ENCODE peak calls at places on chromosomes 16 and 17, in seven cellular contexts. O, K, X, U, S, C and B are unnamed samples.

GRCh38 chr17:2041561-2042354 is at the start of gene OVCA2:
- DNase-seq in X (peak), C (peak), U (peak), S (peak), O (peak), K (peak), B (peak)

GRCh38 chr16:55502801-55503366 is 6.0 kb upstream of the LPCAT2 start:
- DNase-seq in C (peak), U (peak), X (no peak), K (peak), S (peak), O (no peak), B (peak)

GRCh38 chr17:72024457-72024856 is 96.4 kb upstream of the SOX9 start:
- DNase-seq in U (no peak), K (no peak), C (no peak), O (no peak), S (no peak), X (no peak), B (no peak)

GRCh38 chr16:89610108-89610453 is 3.4 kb upstream of the DPEP1 start:
- DNase-seq in C (no peak), O (no peak), X (no peak), U (no peak), K (no peak), S (no peak), B (no peak)

GRCh38 chr16:20753727-20754126 is 10.1 kb upstream of the ACSM3 start:
- DNase-seq in S (no peak), C (no peak), K (no peak), O (no peak), U (no peak), X (no peak), B (no peak)

GRCh38 chr17:27631897-27632725 is 1.1 kb downstream of the LGALS9 start:
- DNase-seq in X (no peak), K (no peak), S (no peak), U (peak), C (no peak), O (no peak), B (no peak)

GRCh38 chr17:6654816-6655731 is 3.5 kb downstream of the C17orf100 start:
- DNase-seq in O (no peak), C (no peak), U (peak), X (no peak), S (no peak), K (no peak), B (no peak)

GRCh38 chr17:43803758-43804157 is 23.5 kb downstream of the CFAP97D1 start:
- DNase-seq in X (no peak), S (no peak), K (no peak), U (peak), C (no peak), O (no peak), B (no peak)

GRCh38 chr17:76506408-76507328 is 5.4 kb upstream of the RHBDF2 start:
- DNase-seq in K (peak), X (peak), O (peak), C (peak), U (peak), S (peak), B (peak)

GRCh38 chr17:48382989-48383388 is 47.0 kb downstream of the SKAP1 start:
- DNase-seq in C (no peak), X (no peak), U (no peak), K (no peak), S (no peak), O (no peak), B (no peak)

GRCh38 chr16:2499890-2500633 is 13.7 kb upstream of the ATP6V0C start:
- DNase-seq in X (no peak), K (no peak), O (no peak), S (no peak), U (no peak), C (no peak), B (no peak)

GRCh38 chr17:59547131-59547915 is 18.1 kb upstream of the DHX40 start:
- DNase-seq in S (peak), C (no peak), X (no peak), K (no peak), U (no peak), O (no peak), B (no peak)

GRCh38 chr17:16943541-16944333 is 28.2 kb downstream of the TNFRSF13B start:
- DNase-seq in U (peak), X (no peak), O (no peak), S (no peak), C (no peak), K (no peak), B (peak)

GRCh38 chr17:8922451-8922850 is 43.1 kb downstream of the PIK3R5 start:
- DNase-seq in O (no peak), X (no peak), K (peak), U (no peak), S (no peak), C (peak), B (no peak)

GRCh38 chr17:48215583-48216139 is 108.1 kb downstream of the SNX11 start:
- DNase-seq in O (no peak), X (no peak), U (peak), C (peak), K (peak), S (peak), B (no peak)

GRCh38 chr16:12160249-12160648 is 183.7 kb downstream of the SNX29 start:
- DNase-seq in S (no peak), K (no peak), O (no peak), U (no peak), C (no peak), X (no peak), B (no peak)

GRCh38 chr16:79009911-79010310 is 590.6 kb downstream of the MAF start:
- DNase-seq in C (no peak), O (no peak), X (no peak), K (no peak), U (no peak), S (no peak), B (no peak)

GRCh38 chr17:7001562-7001961 is 5.7 kb downstream of the ALOX12 start:
- DNase-seq in C (no peak), U (no peak), K (peak), O (no peak), X (no peak), S (no peak), B (no peak)

GRCh38 chr17:59643159-59643857 is 23.6 kb downstream of the CLTC start:
- DNase-seq in S (no peak), K (no peak), C (peak), O (no peak), X (no peak), U (peak), B (no peak)

GRCh38 chr17:19546289-19547065 is 12.8 kb downstream of the SLC47A1 start:
- DNase-seq in S (no peak), O (no peak), K (peak), U (no peak), X (no peak), C (no peak), B (peak)

GRCh38 chr16:72844225-72844920 is 203.6 kb downstream of the ZFHX3 start:
- DNase-seq in S (no peak), X (no peak), K (no peak), C (no peak), U (no peak), O (no peak), B (no peak)